ENCODE peak calls at places on chromosomes 12 and 14, in six cellular contexts. One of them, this sample, is unnamed.
A peak's percentile ranks its signal among the peaks of the same experiment; 100 is the strongest.

GRCh38 chr14:77547512-77547911 is 48.9 kb upstream of the ISM2 start:
- DNase-seq in PC-3: peak; percentile 18
- DNase-seq in T follicular helper cell: no peak
- DNase-seq in heart right ventricle: no peak
- DNase-seq in RWPE1: no peak
- DNase-seq in activated T-cell treated with anti-CD3 and anti-CD28 coated beads, Interleukin-2, amount 50 U/mL, for 72 hours: no peak
- DNase-seq in this sample: no peak

GRCh38 chr12:53179694-53180269 is 740 bp upstream of the ZNF740 start:
- DNase-seq in activated T-cell treated with anti-CD3 and anti-CD28 coated beads, Interleukin-2, amount 50 U/mL, for 72 hours: no peak
- DNase-seq in heart right ventricle: no peak
- DNase-seq in PC-3: peak; percentile 29
- DNase-seq in T follicular helper cell: no peak
- DNase-seq in RWPE1: no peak
- DNase-seq in this sample: no peak

GRCh38 chr14:86826641-86827040 is 1166.3 kb downstream of the GALC start:
- DNase-seq in T follicular helper cell: no peak
- DNase-seq in PC-3: no peak
- DNase-seq in heart right ventricle: no peak
- DNase-seq in RWPE1: no peak
- DNase-seq in activated T-cell treated with anti-CD3 and anti-CD28 coated beads, Interleukin-2, amount 50 U/mL, for 72 hours: no peak
- DNase-seq in this sample: no peak

GRCh38 chr12:118714051-118714460 is 267.3 kb upstream of the SRRM4 start:
- DNase-seq in heart right ventricle: no peak
- DNase-seq in PC-3: peak; percentile 43
- DNase-seq in activated T-cell treated with anti-CD3 and anti-CD28 coated beads, Interleukin-2, amount 50 U/mL, for 72 hours: peak; percentile 16
- DNase-seq in T follicular helper cell: no peak
- DNase-seq in RWPE1: no peak
- DNase-seq in this sample: peak; percentile 60

GRCh38 chr14:99981806-99982205 is 83.4 kb upstream of the EVL start:
- DNase-seq in T follicular helper cell: no peak
- DNase-seq in activated T-cell treated with anti-CD3 and anti-CD28 coated beads, Interleukin-2, amount 50 U/mL, for 72 hours: no peak
- DNase-seq in PC-3: no peak
- DNase-seq in RWPE1: no peak
- DNase-seq in heart right ventricle: no peak
- DNase-seq in this sample: no peak

GRCh38 chr14:103889313-103890051 is 38.8 kb upstream of the TDRD9 start:
- DNase-seq in activated T-cell treated with anti-CD3 and anti-CD28 coated beads, Interleukin-2, amount 50 U/mL, for 72 hours: no peak
- DNase-seq in T follicular helper cell: no peak
- DNase-seq in PC-3: peak; percentile 7
- DNase-seq in RWPE1: peak; percentile 72
- DNase-seq in heart right ventricle: peak; percentile 37
- DNase-seq in this sample: no peak

GRCh38 chr12:96985515-96986362 is 78.7 kb downstream of the NEDD1 start:
- DNase-seq in RWPE1: peak; percentile 34
- DNase-seq in PC-3: peak; percentile 62
- DNase-seq in T follicular helper cell: peak; percentile 15
- DNase-seq in activated T-cell treated with anti-CD3 and anti-CD28 coated beads, Interleukin-2, amount 50 U/mL, for 72 hours: peak; percentile 57
- DNase-seq in heart right ventricle: peak; percentile 14
- DNase-seq in this sample: peak; percentile 79

GRCh38 chr12:107660230-107660629 is 25.4 kb upstream of the PWP1 start:
- DNase-seq in heart right ventricle: no peak
- DNase-seq in activated T-cell treated with anti-CD3 and anti-CD28 coated beads, Interleukin-2, amount 50 U/mL, for 72 hours: no peak
- DNase-seq in T follicular helper cell: no peak
- DNase-seq in RWPE1: peak; percentile 35
- DNase-seq in PC-3: peak; percentile 83
- DNase-seq in this sample: no peak

GRCh38 chr14:71429900-71430299 is 502.3 kb upstream of the RGS6 start:
- DNase-seq in PC-3: no peak
- DNase-seq in heart right ventricle: no peak
- DNase-seq in activated T-cell treated with anti-CD3 and anti-CD28 coated beads, Interleukin-2, amount 50 U/mL, for 72 hours: no peak
- DNase-seq in RWPE1: no peak
- DNase-seq in T follicular helper cell: no peak
- DNase-seq in this sample: no peak

GRCh38 chr12:21336656-21337055 is 1.9 kb upstream of the SLCO1A2 start:
- DNase-seq in RWPE1: no peak
- DNase-seq in activated T-cell treated with anti-CD3 and anti-CD28 coated beads, Interleukin-2, amount 50 U/mL, for 72 hours: no peak
- DNase-seq in T follicular helper cell: no peak
- DNase-seq in PC-3: no peak
- DNase-seq in heart right ventricle: no peak
- DNase-seq in this sample: no peak

GRCh38 chr12:4011597-4011996 is 138.4 kb upstream of the PARP11 start:
- DNase-seq in activated T-cell treated with anti-CD3 and anti-CD28 coated beads, Interleukin-2, amount 50 U/mL, for 72 hours: no peak
- DNase-seq in RWPE1: peak; percentile 70
- DNase-seq in T follicular helper cell: no peak
- DNase-seq in heart right ventricle: no peak
- DNase-seq in PC-3: peak; percentile 58
- DNase-seq in this sample: no peak

GRCh38 chr14:53571990-53572389 is 384.6 kb downstream of the BMP4 start:
- DNase-seq in T follicular helper cell: no peak
- DNase-seq in heart right ventricle: no peak
- DNase-seq in RWPE1: no peak
- DNase-seq in PC-3: no peak
- DNase-seq in activated T-cell treated with anti-CD3 and anti-CD28 coated beads, Interleukin-2, amount 50 U/mL, for 72 hours: no peak
- DNase-seq in this sample: no peak

GRCh38 chr12:111451649-111452129 is 46.0 kb downstream of the SH2B3 start:
- DNase-seq in activated T-cell treated with anti-CD3 and anti-CD28 coated beads, Interleukin-2, amount 50 U/mL, for 72 hours: no peak
- DNase-seq in PC-3: peak; percentile 72
- DNase-seq in RWPE1: peak; percentile 26
- DNase-seq in heart right ventricle: no peak
- DNase-seq in T follicular helper cell: no peak
- DNase-seq in this sample: peak; percentile 42

GRCh38 chr14:88614218-88614907 is 51.5 kb downstream of the ZC3H14 start:
- DNase-seq in heart right ventricle: no peak
- DNase-seq in T follicular helper cell: no peak
- DNase-seq in activated T-cell treated with anti-CD3 and anti-CD28 coated beads, Interleukin-2, amount 50 U/mL, for 72 hours: no peak
- DNase-seq in PC-3: peak; percentile 57
- DNase-seq in RWPE1: peak; percentile 45
- DNase-seq in this sample: peak; percentile 19

GRCh38 chr12:28164644-28165313 is 25.5 kb upstream of the CCDC91 start:
- DNase-seq in PC-3: peak; percentile 44
- DNase-seq in activated T-cell treated with anti-CD3 and anti-CD28 coated beads, Interleukin-2, amount 50 U/mL, for 72 hours: no peak
- DNase-seq in RWPE1: no peak
- DNase-seq in heart right ventricle: no peak
- DNase-seq in T follicular helper cell: no peak
- DNase-seq in this sample: no peak

GRCh38 chr12:54981796-54982195 is 2.8 kb downstream of the TESPA1 start:
- DNase-seq in T follicular helper cell: no peak
- DNase-seq in heart right ventricle: no peak
- DNase-seq in PC-3: no peak
- DNase-seq in activated T-cell treated with anti-CD3 and anti-CD28 coated beads, Interleukin-2, amount 50 U/mL, for 72 hours: peak; percentile 52
- DNase-seq in RWPE1: no peak
- DNase-seq in this sample: peak; percentile 25

GRCh38 chr12:101298426-101298825 is 18.5 kb downstream of the UTP20 start:
- DNase-seq in T follicular helper cell: no peak
- DNase-seq in PC-3: peak; percentile 75
- DNase-seq in activated T-cell treated with anti-CD3 and anti-CD28 coated beads, Interleukin-2, amount 50 U/mL, for 72 hours: no peak
- DNase-seq in RWPE1: peak; percentile 45
- DNase-seq in heart right ventricle: no peak
- DNase-seq in this sample: no peak